ENCODE peak calls at places on chromosomes 4 and X, in eight cellular contexts. One of them, this sample, is unnamed.

GRCh38 chrX:38304010-38304409 is 23.3 kb downstream of the RPGR start:
- DNase-seq in AG20443: no peak
- DNase-seq in cardiac fibroblast: peak
- DNase-seq in fibroblast of pulmonary artery: peak
- DNase-seq in ELR: peak
- DNase-seq in GM12865: no peak
- DNase-seq in SHP77: no peak
- DNase-seq in DMS79: no peak
- DNase-seq in this sample: no peak

GRCh38 chr4:88037936-88038335 is 30.5 kb downstream of the PKD2 start:
- DNase-seq in AG20443: no peak
- DNase-seq in cardiac fibroblast: no peak
- DNase-seq in fibroblast of pulmonary artery: no peak
- DNase-seq in ELR: no peak
- DNase-seq in GM12865: no peak
- DNase-seq in SHP77: no peak
- DNase-seq in DMS79: no peak
- DNase-seq in this sample: no peak

GRCh38 chr4:110289601-110290100 is 91.2 kb upstream of the ELOVL6 start:
- DNase-seq in AG20443: no peak
- DNase-seq in cardiac fibroblast: no peak
- DNase-seq in fibroblast of pulmonary artery: no peak
- DNase-seq in ELR: no peak
- DNase-seq in GM12865: no peak
- DNase-seq in SHP77: no peak
- DNase-seq in DMS79: no peak
- DNase-seq in this sample: no peak

GRCh38 chr4:112592717-112593116 is 44.0 kb downstream of the ZGRF1 start:
- DNase-seq in AG20443: no peak
- DNase-seq in cardiac fibroblast: no peak
- DNase-seq in fibroblast of pulmonary artery: no peak
- DNase-seq in ELR: no peak
- DNase-seq in GM12865: no peak
- DNase-seq in SHP77: no peak
- DNase-seq in DMS79: no peak
- DNase-seq in this sample: no peak

GRCh38 chr4:123939621-123940020 is 543.0 kb downstream of the SPRY1 start:
- DNase-seq in AG20443: peak
- DNase-seq in cardiac fibroblast: peak
- DNase-seq in fibroblast of pulmonary artery: peak
- DNase-seq in ELR: peak
- DNase-seq in GM12865: no peak
- DNase-seq in SHP77: peak
- DNase-seq in DMS79: no peak
- DNase-seq in this sample: peak

GRCh38 chr4:98624144-98624543 is 34.3 kb downstream of the TSPAN5 start:
- DNase-seq in AG20443: no peak
- DNase-seq in cardiac fibroblast: no peak
- DNase-seq in fibroblast of pulmonary artery: no peak
- DNase-seq in ELR: no peak
- DNase-seq in GM12865: no peak
- DNase-seq in SHP77: no peak
- DNase-seq in DMS79: no peak
- DNase-seq in this sample: no peak

GRCh38 chr4:76811604-76812412 is 86.1 kb downstream of the SOWAHB start:
- DNase-seq in AG20443: peak
- DNase-seq in cardiac fibroblast: peak
- DNase-seq in fibroblast of pulmonary artery: peak
- DNase-seq in ELR: no peak
- DNase-seq in GM12865: no peak
- DNase-seq in SHP77: no peak
- DNase-seq in DMS79: no peak
- DNase-seq in this sample: no peak

GRCh38 chrX:115036029-115036428 is 18.6 kb upstream of the IL13RA2 start:
- DNase-seq in AG20443: no peak
- DNase-seq in cardiac fibroblast: no peak
- DNase-seq in fibroblast of pulmonary artery: no peak
- DNase-seq in ELR: no peak
- DNase-seq in GM12865: no peak
- DNase-seq in SHP77: no peak
- DNase-seq in DMS79: no peak
- DNase-seq in this sample: peak

GRCh38 chrX:155632424-155633100 is 19.8 kb upstream of the TMLHE start:
- DNase-seq in AG20443: peak
- DNase-seq in cardiac fibroblast: no peak
- DNase-seq in fibroblast of pulmonary artery: peak
- DNase-seq in ELR: peak
- DNase-seq in GM12865: peak
- DNase-seq in SHP77: no peak
- DNase-seq in DMS79: no peak
- DNase-seq in this sample: no peak

GRCh38 chr4:2742823-2743517 is 13.2 kb downstream of the TNIP2 start:
- DNase-seq in AG20443: no peak
- DNase-seq in cardiac fibroblast: no peak
- DNase-seq in fibroblast of pulmonary artery: no peak
- DNase-seq in ELR: no peak
- DNase-seq in GM12865: no peak
- DNase-seq in SHP77: no peak
- DNase-seq in DMS79: no peak
- DNase-seq in this sample: no peak

GRCh38 chrX:34956915-34957314 is 14.3 kb downstream of the FAM47B start:
- DNase-seq in AG20443: peak
- DNase-seq in cardiac fibroblast: peak
- DNase-seq in fibroblast of pulmonary artery: peak
- DNase-seq in ELR: peak
- DNase-seq in GM12865: no peak
- DNase-seq in SHP77: no peak
- DNase-seq in DMS79: no peak
- DNase-seq in this sample: no peak

GRCh38 chr4:82201303-82201702 is 172.5 kb downstream of the HNRNPD start:
- DNase-seq in AG20443: no peak
- DNase-seq in cardiac fibroblast: peak
- DNase-seq in fibroblast of pulmonary artery: peak
- DNase-seq in ELR: no peak
- DNase-seq in GM12865: no peak
- DNase-seq in SHP77: peak
- DNase-seq in DMS79: peak
- DNase-seq in this sample: no peak

GRCh38 chr4:109631709-109632108 is 71.5 kb downstream of the CASP6 start:
- DNase-seq in AG20443: peak
- DNase-seq in cardiac fibroblast: peak
- DNase-seq in fibroblast of pulmonary artery: peak
- DNase-seq in ELR: no peak
- DNase-seq in GM12865: no peak
- DNase-seq in SHP77: peak
- DNase-seq in DMS79: no peak
- DNase-seq in this sample: no peak

GRCh38 chrX:43552166-43552565 is 103.9 kb upstream of the MAOA start:
- DNase-seq in AG20443: no peak
- DNase-seq in cardiac fibroblast: no peak
- DNase-seq in fibroblast of pulmonary artery: no peak
- DNase-seq in ELR: no peak
- DNase-seq in GM12865: no peak
- DNase-seq in SHP77: no peak
- DNase-seq in DMS79: no peak
- DNase-seq in this sample: peak

GRCh38 chrX:87732133-87732532 is 214.5 kb downstream of the KLHL4 start:
- DNase-seq in AG20443: no peak
- DNase-seq in cardiac fibroblast: no peak
- DNase-seq in fibroblast of pulmonary artery: no peak
- DNase-seq in ELR: no peak
- DNase-seq in GM12865: no peak
- DNase-seq in SHP77: no peak
- DNase-seq in DMS79: no peak
- DNase-seq in this sample: no peak

GRCh38 chr4:156779046-156779445 is 192.6 kb downstream of the PDGFC start:
- DNase-seq in AG20443: no peak
- DNase-seq in cardiac fibroblast: peak
- DNase-seq in fibroblast of pulmonary artery: peak
- DNase-seq in ELR: peak
- DNase-seq in GM12865: no peak
- DNase-seq in SHP77: no peak
- DNase-seq in DMS79: no peak
- DNase-seq in this sample: peak

GRCh38 chr4:115154826-115155225 is 41.4 kb upstream of the NDST4 start:
- DNase-seq in AG20443: peak
- DNase-seq in cardiac fibroblast: peak
- DNase-seq in fibroblast of pulmonary artery: no peak
- DNase-seq in ELR: no peak
- DNase-seq in GM12865: no peak
- DNase-seq in SHP77: no peak
- DNase-seq in DMS79: no peak
- DNase-seq in this sample: peak

GRCh38 chrX:137194164-137194563 is 160.4 kb upstream of the GPR101 start:
- DNase-seq in AG20443: peak
- DNase-seq in cardiac fibroblast: peak
- DNase-seq in fibroblast of pulmonary artery: peak
- DNase-seq in ELR: peak
- DNase-seq in GM12865: peak
- DNase-seq in SHP77: peak
- DNase-seq in DMS79: no peak
- DNase-seq in this sample: peak

GRCh38 chr4:15836362-15836761 is 58.2 kb downstream of the CD38 start:
- DNase-seq in AG20443: no peak
- DNase-seq in cardiac fibroblast: no peak
- DNase-seq in fibroblast of pulmonary artery: no peak
- DNase-seq in ELR: peak
- DNase-seq in GM12865: no peak
- DNase-seq in SHP77: no peak
- DNase-seq in DMS79: no peak
- DNase-seq in this sample: peak

GRCh38 chr4:53196872-53197759 is 168.7 kb downstream of the SCFD2 start:
- DNase-seq in AG20443: peak
- DNase-seq in cardiac fibroblast: peak
- DNase-seq in fibroblast of pulmonary artery: peak
- DNase-seq in ELR: peak
- DNase-seq in GM12865: peak
- DNase-seq in SHP77: peak
- DNase-seq in DMS79: peak
- DNase-seq in this sample: peak

GRCh38 chrX:128816919-128817318 is 706.4 kb downstream of the SMARCA1 start:
- DNase-seq in AG20443: no peak
- DNase-seq in cardiac fibroblast: no peak
- DNase-seq in fibroblast of pulmonary artery: no peak
- DNase-seq in ELR: no peak
- DNase-seq in GM12865: no peak
- DNase-seq in SHP77: no peak
- DNase-seq in DMS79: no peak
- DNase-seq in this sample: no peak

GRCh38 chrX:22424919-22425318 is 152.2 kb downstream of the CBLL2 start:
- DNase-seq in AG20443: no peak
- DNase-seq in cardiac fibroblast: no peak
- DNase-seq in fibroblast of pulmonary artery: no peak
- DNase-seq in ELR: no peak
- DNase-seq in GM12865: no peak
- DNase-seq in SHP77: no peak
- DNase-seq in DMS79: no peak
- DNase-seq in this sample: peak

GRCh38 chr4:181536196-181536746 is 706.9 kb upstream of the TENM3 start:
- DNase-seq in AG20443: no peak
- DNase-seq in cardiac fibroblast: no peak
- DNase-seq in fibroblast of pulmonary artery: no peak
- DNase-seq in ELR: no peak
- DNase-seq in GM12865: no peak
- DNase-seq in SHP77: no peak
- DNase-seq in DMS79: no peak
- DNase-seq in this sample: no peak

GRCh38 chrX:120560405-120560841 is 339 bp downstream of the CUL4B start:
- DNase-seq in AG20443: peak
- DNase-seq in cardiac fibroblast: no peak
- DNase-seq in fibroblast of pulmonary artery: no peak
- DNase-seq in ELR: peak
- DNase-seq in GM12865: peak
- DNase-seq in SHP77: no peak
- DNase-seq in DMS79: no peak
- DNase-seq in this sample: no peak

GRCh38 chr4:122921971-122922876 is at the start of gene NUDT6:
- DNase-seq in AG20443: peak
- DNase-seq in cardiac fibroblast: peak
- DNase-seq in fibroblast of pulmonary artery: peak
- DNase-seq in ELR: peak
- DNase-seq in GM12865: peak
- DNase-seq in SHP77: peak
- DNase-seq in DMS79: peak
- DNase-seq in this sample: peak

GRCh38 chr4:15675363-15675762 is 6.3 kb upstream of the FAM200B start:
- DNase-seq in AG20443: no peak
- DNase-seq in cardiac fibroblast: no peak
- DNase-seq in fibroblast of pulmonary artery: no peak
- DNase-seq in ELR: no peak
- DNase-seq in GM12865: peak
- DNase-seq in SHP77: no peak
- DNase-seq in DMS79: no peak
- DNase-seq in this sample: no peak

GRCh38 chr4:4385729-4386295 is 1.1 kb upstream of the NSG1 start:
- DNase-seq in AG20443: no peak
- DNase-seq in cardiac fibroblast: no peak
- DNase-seq in fibroblast of pulmonary artery: no peak
- DNase-seq in ELR: no peak
- DNase-seq in GM12865: no peak
- DNase-seq in SHP77: no peak
- DNase-seq in DMS79: no peak
- DNase-seq in this sample: no peak

GRCh38 chr4:54898163-54898562 is 227.2 kb downstream of the KDR start:
- DNase-seq in AG20443: no peak
- DNase-seq in cardiac fibroblast: no peak
- DNase-seq in fibroblast of pulmonary artery: no peak
- DNase-seq in ELR: no peak
- DNase-seq in GM12865: no peak
- DNase-seq in SHP77: no peak
- DNase-seq in DMS79: no peak
- DNase-seq in this sample: no peak

GRCh38 chr4:112170451-112170993 is 25.3 kb downstream of the FAM241A start:
- DNase-seq in AG20443: peak
- DNase-seq in cardiac fibroblast: peak
- DNase-seq in fibroblast of pulmonary artery: peak
- DNase-seq in ELR: peak
- DNase-seq in GM12865: no peak
- DNase-seq in SHP77: no peak
- DNase-seq in DMS79: no peak
- DNase-seq in this sample: peak

GRCh38 chr4:77044458-77045124 is 31.2 kb downstream of the CCNI start:
- DNase-seq in AG20443: peak
- DNase-seq in cardiac fibroblast: peak
- DNase-seq in fibroblast of pulmonary artery: peak
- DNase-seq in ELR: peak
- DNase-seq in GM12865: peak
- DNase-seq in SHP77: peak
- DNase-seq in DMS79: no peak
- DNase-seq in this sample: peak

GRCh38 chrX:136250191-136251041 is 784 bp downstream of the MAP7D3 start:
- DNase-seq in AG20443: peak
- DNase-seq in cardiac fibroblast: peak
- DNase-seq in fibroblast of pulmonary artery: no peak
- DNase-seq in ELR: peak
- DNase-seq in GM12865: peak
- DNase-seq in SHP77: no peak
- DNase-seq in DMS79: no peak
- DNase-seq in this sample: no peak

GRCh38 chr4:25900901-25901500 is 13.0 kb upstream of the SMIM20 start:
- DNase-seq in AG20443: no peak
- DNase-seq in cardiac fibroblast: no peak
- DNase-seq in fibroblast of pulmonary artery: no peak
- DNase-seq in ELR: no peak
- DNase-seq in GM12865: no peak
- DNase-seq in SHP77: no peak
- DNase-seq in DMS79: no peak
- DNase-seq in this sample: no peak

GRCh38 chr4:75653845-75654503 is 19.2 kb downstream of the G3BP2 start:
- DNase-seq in AG20443: peak
- DNase-seq in cardiac fibroblast: peak
- DNase-seq in fibroblast of pulmonary artery: peak
- DNase-seq in ELR: peak
- DNase-seq in GM12865: no peak
- DNase-seq in SHP77: no peak
- DNase-seq in DMS79: no peak
- DNase-seq in this sample: no peak

GRCh38 chr4:73275318-73275654 is 16.7 kb upstream of the ANKRD17 start:
- DNase-seq in AG20443: no peak
- DNase-seq in cardiac fibroblast: no peak
- DNase-seq in fibroblast of pulmonary artery: no peak
- DNase-seq in ELR: no peak
- DNase-seq in GM12865: no peak
- DNase-seq in SHP77: peak
- DNase-seq in DMS79: peak
- DNase-seq in this sample: no peak